ENCODE peak calls at places on chromosomes 5 and 9, in four cellular contexts. I is endodermal cell, A is body of pancreas, W is K562. C is an unnamed sample. For H3K4me1, the result is how much of the 10 kb centered on the place peaks cover.

GRCh38 chr5:127923804-127924570 is 159.6 kb upstream of the SLC12A2 start:
- DNase-seq in A (no peak), W (no peak), I (no peak), C (no peak)

GRCh38 chr9:120065151-120065550 is 514.8 kb downstream of the CDK5RAP2 start:
- DNase-seq in A (no peak), W (no peak), I (no peak), C (no peak)

GRCh38 chr5:149432861-149433462 is 53.9 kb upstream of the IL17B start:
- DNase-seq in W (no peak), A (peak), I (no peak), C (no peak)

GRCh38 chr5:42767491-42768105 is 11.0 kb downstream of the CCDC152 start:
- DNase-seq in W (peak), I (no peak), A (no peak), C (no peak)

GRCh38 chr9:109305801-109306200 is 15.1 kb downstream of the EPB41L4B start:
- DNase-seq in I (no peak), W (no peak), A (no peak), C (no peak)

GRCh38 chr5:164809831-164810230 is 1304.4 kb downstream of the MAT2B start:
- DNase-seq in A (no peak), W (no peak), I (no peak), C (no peak)

GRCh38 chr9:129428890-129429577 is 191.9 kb downstream of the C9orf50 start:
- DNase-seq in I (peak), W (no peak), A (no peak), C (no peak)

GRCh38 chr5:56825222-56825824 is 10.0 kb downstream of the MAP3K1 start:
- DNase-seq in W (no peak), I (no peak), A (no peak), C (no peak)

GRCh38 chr9:130782883-130783537 is 52.0 kb upstream of the ABL1 start:
- DNase-seq in I (no peak), W (no peak), A (no peak), C (no peak)

GRCh38 chr9:83011611-83012010 is 51.3 kb downstream of the RASEF start:
- DNase-seq in W (no peak), A (no peak), I (no peak), C (no peak)

GRCh38 chr9:17995031-17995430 is 416.2 kb downstream of the SH3GL2 start:
- DNase-seq in I (no peak), A (no peak), W (no peak), C (no peak)

GRCh38 chr5:164256351-164256750 is 750.9 kb downstream of the MAT2B start:
- DNase-seq in W (no peak), I (no peak), A (no peak), C (no peak)

GRCh38 chr9:115422932-115423440 is 305.0 kb upstream of the TNC start:
- DNase-seq in I (no peak), W (no peak), A (no peak), C (no peak)

GRCh38 chr5:72338810-72339209 is 18.6 kb downstream of the PTCD2 start:
- DNase-seq in A (no peak), I (no peak), W (no peak), C (no peak)

GRCh38 chr5:16784843-16785791 is 151.0 kb downstream of the MYO10 start:
- DNase-seq in W (no peak), A (no peak), I (no peak), C (no peak)

GRCh38 chr5:15383469-15383868 is 116.5 kb upstream of the FBXL7 start:
- DNase-seq in W (no peak), I (peak), A (no peak), C (no peak)

GRCh38 chr5:133732536-133732935 is 120.2 kb upstream of the FSTL4 start:
- DNase-seq in I (no peak), A (no peak), W (no peak), C (no peak)

GRCh38 chr5:83472508-83473343 is 1.2 kb downstream of the VCAN start:
- DNase-seq in I (peak), W (peak), A (peak), C (peak)

GRCh38 chr9:109117856-109118801 is 1.6 kb downstream of the TMEM245 start:
- DNase-seq in W (peak), A (peak), I (no peak), C (peak)

GRCh38 chr9:69919461-69920061 is 98.9 kb downstream of the CFAP95 start:
- DNase-seq in I (no peak), A (no peak), W (peak), C (peak)

GRCh38 chr5:178483620-178484019 is 106.6 kb downstream of the COL23A1 start:
- DNase-seq in I (no peak), W (no peak), A (no peak), C (no peak)

GRCh38 chr9:113428062-113428600 is 17.6 kb downstream of the C9orf43 start:
- DNase-seq in I (no peak), W (no peak), A (no peak), C (no peak)

GRCh38 chr5:151869843-151870242 is 54.8 kb downstream of the GLRA1 start:
- DNase-seq in A (no peak), I (no peak), W (no peak), C (no peak)

GRCh38 chr5:98872679-98873078 is 56.1 kb downstream of the CHD1 start:
- DNase-seq in A (no peak), I (no peak), W (no peak), C (no peak)

GRCh38 chr9:131787838-131788237 is 48.0 kb upstream of the RAPGEF1 start:
- DNase-seq in I (no peak), A (no peak), W (no peak), C (no peak)

GRCh38 chr5:139461698-139462097 is 845 bp downstream of the ECSCR start:
- DNase-seq in I (peak), W (peak), A (no peak), C (no peak)

GRCh38 chr5:164048527-164048926 is 543.1 kb downstream of the MAT2B start:
- DNase-seq in A (no peak), W (no peak), I (no peak), C (no peak)

GRCh38 chr9:14652729-14653377 is 40.4 kb downstream of the ZDHHC21 start:
- DNase-seq in A (peak), I (no peak), W (peak), C (no peak)

GRCh38 chr5:24854350-24854749 is 209.6 kb upstream of the CDH10 start:
- DNase-seq in A (no peak), W (no peak), I (no peak), C (no peak)

GRCh38 chr5:10214036-10214435 is 35.7 kb downstream of the ATPSCKMT start:
- DNase-seq in A (no peak), W (no peak), I (no peak), C (no peak)

GRCh38 chr5:179310439-179311090 is 34.7 kb downstream of the ADAMTS2 start:
- DNase-seq in I (no peak), W (no peak), A (peak), C (no peak)

GRCh38 chr9:22208846-22209585 is 199.9 kb upstream of the CDKN2B start:
- DNase-seq in I (no peak), A (no peak), W (no peak), C (peak)

GRCh38 chr5:174419523-174420132 is 304.8 kb upstream of the MSX2 start:
- DNase-seq in W (peak), I (peak), A (peak), C (peak)

GRCh38 chr9:35797311-35798109 is 6.1 kb downstream of the NPR2 start:
- DNase-seq in A (no peak), I (no peak), W (no peak), C (no peak)

GRCh38 chr5:1522601-1523479 is 920 bp downstream of the LPCAT1 start:
- DNase-seq in I (peak), A (peak), W (peak), C (peak)

GRCh38 chr9:91193658-91194391 is 167.9 kb downstream of the AUH start:
- DNase-seq in W (peak), I (peak), A (peak), C (peak)
- H3K4me1 ChIP-seq in W (under half), I (under half), A (half or more), C (under half)

DNA sequence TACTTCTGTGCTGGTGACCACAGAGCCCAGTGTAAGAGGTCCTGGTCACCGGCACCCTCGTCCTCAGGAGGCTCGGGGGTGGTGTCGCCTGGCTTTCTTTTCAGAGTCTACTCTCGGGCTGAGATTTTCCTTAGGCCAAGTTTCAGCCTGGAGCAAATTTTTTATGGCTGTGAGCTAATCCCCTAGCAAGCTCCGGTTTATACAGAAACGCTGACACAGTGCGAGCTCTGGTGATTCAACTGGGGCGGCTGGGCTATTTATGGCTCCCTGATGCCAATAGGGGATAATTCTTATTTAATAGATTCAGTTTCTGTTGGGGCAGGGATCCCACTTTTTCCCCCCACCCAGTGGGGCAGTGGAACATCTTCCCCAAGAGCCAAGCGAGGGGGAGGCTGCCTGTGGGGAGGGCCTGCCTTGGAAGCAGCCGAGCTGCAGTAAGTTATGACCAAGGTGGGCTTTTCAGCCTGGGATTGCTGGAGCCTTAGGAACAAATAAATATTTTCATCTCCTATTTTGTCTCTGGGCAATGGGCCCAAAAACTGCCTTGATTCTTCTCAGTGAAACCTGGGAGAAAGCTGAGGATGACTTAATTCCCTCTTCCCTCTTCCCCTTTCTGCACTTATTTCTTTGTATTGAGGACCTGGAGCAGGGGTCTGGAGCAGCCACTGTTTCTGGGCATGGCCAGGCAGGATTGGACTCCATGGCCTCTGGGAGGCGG is 129.0 kb downstream of the MACROH2A1 start:
- DNase-seq in A (no peak), I (no peak), W (no peak), C (peak)
- H3K27ac ChIP-seq in A (no peak), I (no peak), W (no peak), C (peak)

GRCh38 chr9:126682113-126682810 is 68.5 kb downstream of the LMX1B start:
- DNase-seq in A (no peak), I (peak), W (no peak), C (no peak)
- H3K4me3 ChIP-seq in A (no peak), I (no peak), W (no peak), C (no peak)

DNA sequence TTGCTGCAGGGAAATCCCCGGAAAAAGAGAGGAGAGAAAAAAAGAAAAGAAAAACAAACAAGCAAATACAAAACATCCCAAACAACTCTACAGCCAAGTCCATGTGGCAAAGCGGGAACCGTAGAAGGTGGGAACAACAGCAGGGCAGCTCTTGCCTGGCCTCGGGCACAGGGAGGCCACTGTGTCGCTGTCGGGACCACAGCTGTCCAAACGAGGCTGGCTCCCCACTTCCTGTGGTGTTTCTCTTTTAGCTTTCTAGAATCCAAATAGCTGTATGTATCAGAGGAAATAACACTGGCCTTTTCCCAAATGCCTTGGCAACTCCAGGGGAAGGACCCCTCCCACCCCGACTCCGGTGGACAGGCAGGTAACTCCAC is 41.6 kb upstream of the EQTN start:
- DNase-seq in A (no peak), I (no peak), W (no peak), C (peak)
- H3K4me1 ChIP-seq in A (under half), I (under half), W (under half), C (under half)

GRCh38 chr5:115295775-115296129 is 702 bp downstream of the CCDC112 start:
- DNase-seq in A (no peak), I (no peak), W (peak), C (no peak)
- H3K27ac ChIP-seq in A (no peak), I (peak), W (peak), C (no peak)

GRCh38 chr9:94746541-94747505 is 20.3 kb downstream of the AOPEP start:
- DNase-seq in W (no peak), I (peak), A (no peak), C (no peak)
- H3K4me3 ChIP-seq in W (no peak), I (peak), A (no peak), C (no peak)

GRCh38 chr5:113166710-113167366 is 190.2 kb downstream of the DCP2 start:
- DNase-seq in I (peak), A (no peak), W (no peak), C (peak)
- H3K4me1 ChIP-seq in I (under half), A (under half), W (under half), C (half or more)